ENCODE peak calls at places on chromosomes 11 and 22, in five cellular contexts. Z is HTR-8/SVneo, P is RWPE1, J is EH, T is C1 segment of cervical spinal cord. B is an unnamed sample.

GRCh38 chr11:43987384-43988039 is 45.1 kb downstream of the C11orf96 start:
- DNase-seq in Z (no peak), P (no peak), J (peak), T (peak), B (no peak)

GRCh38 chr11:129580278-129580677 is 204.6 kb downstream of the BARX2 start:
- DNase-seq in Z (no peak), P (no peak), J (no peak), T (no peak), B (no peak)

GRCh38 chr11:24240496-24240895 is 256.4 kb upstream of the LUZP2 start:
- DNase-seq in Z (no peak), P (no peak), J (no peak), T (no peak), B (no peak)

GRCh38 chr11:128052912-128053641 is 534.3 kb downstream of the ETS1 start:
- DNase-seq in Z (no peak), P (peak), J (peak), T (no peak), B (no peak)

GRCh38 chr11:114359342-114359741 is 41.0 kb downstream of the C11orf71 start:
- DNase-seq in Z (no peak), P (no peak), J (peak), T (no peak), B (no peak)

GRCh38 chr11:37988031-37988430 is 1390.0 kb upstream of the RAG2 start:
- DNase-seq in Z (no peak), P (no peak), J (peak), T (no peak), B (no peak)

GRCh38 chr11:102552447-102553200 is 22.1 kb upstream of the MMP7 start:
- DNase-seq in Z (peak), P (peak), J (peak), T (no peak), B (no peak)

GRCh38 chr11:3190600-3190999 is 25.5 kb upstream of the OSBPL5 start:
- DNase-seq in Z (no peak), P (no peak), J (no peak), T (no peak), B (no peak)

GRCh38 chr22:40419718-40420117 is 49.3 kb downstream of the SGSM3 start:
- DNase-seq in Z (no peak), P (no peak), J (no peak), T (no peak), B (no peak)

GRCh38 chr11:848988-849824 is 6.6 kb downstream of the TSPAN4 start:
- DNase-seq in Z (no peak), P (no peak), J (no peak), T (no peak), B (peak)

GRCh38 chr11:33187851-33188722 is 26.8 kb upstream of the CSTF3 start:
- DNase-seq in Z (no peak), P (no peak), J (no peak), T (no peak), B (no peak)

GRCh38 chr11:116078101-116078561 is 573.9 kb upstream of the CADM1 start:
- DNase-seq in Z (peak), P (no peak), J (no peak), T (no peak), B (no peak)

GRCh38 chr22:44497218-44497903 is 672 bp downstream of the RTL6 start:
- DNase-seq in Z (no peak), P (peak), J (peak), T (peak), B (no peak)

GRCh38 chr22:30210235-30210831 is 36.2 kb downstream of the LIF start:
- DNase-seq in Z (peak), P (peak), J (no peak), T (peak), B (no peak)

GRCh38 chr11:44822369-44822768 is 95.6 kb downstream of the TSPAN18 start:
- DNase-seq in Z (no peak), P (no peak), J (no peak), T (no peak), B (no peak)

GRCh38 chr11:108933630-108934029 is 268.8 kb downstream of the DDX10 start:
- DNase-seq in Z (no peak), P (no peak), J (peak), T (no peak), B (no peak)

GRCh38 chr11:72257551-72257950 is 13.6 kb upstream of the PHOX2A start:
- DNase-seq in Z (no peak), P (no peak), J (peak), T (no peak), B (no peak)

GRCh38 chr11:68839953-68840641 is 1.6 kb downstream of the CPT1A start:
- DNase-seq in Z (no peak), P (peak), J (peak), T (no peak), B (peak)

GRCh38 chr11:18495268-18495667 is 31.5 kb downstream of the TSG101 start:
- DNase-seq in Z (no peak), P (no peak), J (no peak), T (no peak), B (no peak)

B was measured in DMS79 treated with DMSO at 0.1 percent for 48 hours.